ENCODE peak calls at places on chromosomes 13 and 19, in six cellular contexts. One of them, this sample, is unnamed.

GRCh38 chr19:46718157-46718933 is 1.4 kb upstream of the PRKD2 start:
- DNase-seq in AG04450: no peak
- DNase-seq in AG09309: no peak
- DNase-seq in astrocyte of the spinal cord: no peak
- DNase-seq in heart right ventricle: no peak
- DNase-seq in PC-9: no peak
- DNase-seq in this sample: no peak

GRCh38 chr19:4058696-4059492 is 7.8 kb downstream of the ZBTB7A start:
- DNase-seq in AG04450: no peak
- DNase-seq in AG09309: no peak
- DNase-seq in astrocyte of the spinal cord: no peak
- DNase-seq in heart right ventricle: no peak
- DNase-seq in PC-9: no peak
- DNase-seq in this sample: no peak

GRCh38 chr19:51971624-51972023 is 15.0 kb downstream of the ZNF350 start:
- DNase-seq in AG04450: no peak
- DNase-seq in AG09309: no peak
- DNase-seq in astrocyte of the spinal cord: peak
- DNase-seq in heart right ventricle: no peak
- DNase-seq in PC-9: peak
- DNase-seq in this sample: no peak

GRCh38 chr19:6030214-6030507 is 52.2 kb upstream of the RANBP3 start:
- DNase-seq in AG04450: peak
- DNase-seq in AG09309: peak
- DNase-seq in astrocyte of the spinal cord: peak
- DNase-seq in heart right ventricle: no peak
- DNase-seq in PC-9: no peak
- DNase-seq in this sample: no peak

GRCh38 chr13:42055500-42056085 is 7.1 kb downstream of the DGKH start:
- DNase-seq in AG04450: no peak
- DNase-seq in AG09309: no peak
- DNase-seq in astrocyte of the spinal cord: no peak
- DNase-seq in heart right ventricle: no peak
- DNase-seq in PC-9: no peak
- DNase-seq in this sample: no peak

GRCh38 chr13:99749627-99750026 is 221.9 kb downstream of the ZIC5 start:
- DNase-seq in AG04450: no peak
- DNase-seq in AG09309: no peak
- DNase-seq in astrocyte of the spinal cord: peak
- DNase-seq in heart right ventricle: no peak
- DNase-seq in PC-9: no peak
- DNase-seq in this sample: no peak

GRCh38 chr13:26128676-26129075 is 76.9 kb upstream of the SHISA2 start:
- DNase-seq in AG04450: no peak
- DNase-seq in AG09309: no peak
- DNase-seq in astrocyte of the spinal cord: no peak
- DNase-seq in heart right ventricle: no peak
- DNase-seq in PC-9: no peak
- DNase-seq in this sample: no peak

GRCh38 chr13:74045583-74045982 is 88.6 kb downstream of the KLF12 start:
- DNase-seq in AG04450: no peak
- DNase-seq in AG09309: no peak
- DNase-seq in astrocyte of the spinal cord: no peak
- DNase-seq in heart right ventricle: no peak
- DNase-seq in PC-9: no peak
- DNase-seq in this sample: no peak

GRCh38 chr19:30669329-30670010 is 297.3 kb downstream of the ZNF536 start:
- DNase-seq in AG04450: no peak
- DNase-seq in AG09309: no peak
- DNase-seq in astrocyte of the spinal cord: peak
- DNase-seq in heart right ventricle: peak
- DNase-seq in PC-9: peak
- DNase-seq in this sample: no peak

GRCh38 chr19:9721861-9722260 is 46.7 kb downstream of the ZNF846 start:
- DNase-seq in AG04450: no peak
- DNase-seq in AG09309: no peak
- DNase-seq in astrocyte of the spinal cord: no peak
- DNase-seq in heart right ventricle: no peak
- DNase-seq in PC-9: no peak
- DNase-seq in this sample: no peak

GRCh38 chr19:54100560-54100959 is at the start of gene OSCAR:
- DNase-seq in AG04450: no peak
- DNase-seq in AG09309: no peak
- DNase-seq in astrocyte of the spinal cord: no peak
- DNase-seq in heart right ventricle: no peak
- DNase-seq in PC-9: no peak
- DNase-seq in this sample: no peak

GRCh38 chr19:1076951-1077350 is 10.0 kb downstream of the ARHGAP45 start:
- DNase-seq in AG04450: no peak
- DNase-seq in AG09309: no peak
- DNase-seq in astrocyte of the spinal cord: no peak
- DNase-seq in heart right ventricle: peak
- DNase-seq in PC-9: no peak
- DNase-seq in this sample: no peak

GRCh38 chr19:45790942-45791341 is 1.7 kb downstream of the DMWD start:
- DNase-seq in AG04450: no peak
- DNase-seq in AG09309: no peak
- DNase-seq in astrocyte of the spinal cord: no peak
- DNase-seq in heart right ventricle: no peak
- DNase-seq in PC-9: no peak
- DNase-seq in this sample: no peak

GRCh38 chr19:2034729-2035589 is 16.1 kb downstream of the MKNK2 start:
- DNase-seq in AG04450: no peak
- DNase-seq in AG09309: no peak
- DNase-seq in astrocyte of the spinal cord: no peak
- DNase-seq in heart right ventricle: peak
- DNase-seq in PC-9: peak
- DNase-seq in this sample: no peak

GRCh38 chr19:44142014-44142523 is 715 bp downstream of the ZNF234 start:
- DNase-seq in AG04450: no peak
- DNase-seq in AG09309: no peak
- DNase-seq in astrocyte of the spinal cord: peak
- DNase-seq in heart right ventricle: no peak
- DNase-seq in PC-9: no peak
- DNase-seq in this sample: no peak

GRCh38 chr19:35502751-35503150 is 10.7 kb downstream of the DMKN start:
- DNase-seq in AG04450: no peak
- DNase-seq in AG09309: no peak
- DNase-seq in astrocyte of the spinal cord: no peak
- DNase-seq in heart right ventricle: no peak
- DNase-seq in PC-9: no peak
- DNase-seq in this sample: no peak

GRCh38 chr13:96575423-96576320 is 418.6 kb downstream of the OXGR1 start:
- DNase-seq in AG04450: no peak
- DNase-seq in AG09309: no peak
- DNase-seq in astrocyte of the spinal cord: no peak
- DNase-seq in heart right ventricle: no peak
- DNase-seq in PC-9: no peak
- DNase-seq in this sample: no peak

GRCh38 chr19:48731452-48731851 is 9.0 kb downstream of the RASIP1 start:
- DNase-seq in AG04450: no peak
- DNase-seq in AG09309: no peak
- DNase-seq in astrocyte of the spinal cord: no peak
- DNase-seq in heart right ventricle: no peak
- DNase-seq in PC-9: no peak
- DNase-seq in this sample: no peak

GRCh38 chr13:79869326-79869725 is 388.4 kb downstream of the NDFIP2 start:
- DNase-seq in AG04450: no peak
- DNase-seq in AG09309: no peak
- DNase-seq in astrocyte of the spinal cord: peak
- DNase-seq in heart right ventricle: no peak
- DNase-seq in PC-9: peak
- DNase-seq in this sample: peak

GRCh38 chr19:41753936-41754529 is 1.3 kb upstream of the CEACAM6 start:
- DNase-seq in AG04450: no peak
- DNase-seq in AG09309: no peak
- DNase-seq in astrocyte of the spinal cord: peak
- DNase-seq in heart right ventricle: peak
- DNase-seq in PC-9: peak
- DNase-seq in this sample: no peak

GRCh38 chr13:43085545-43085944 is 62.2 kb downstream of the DNAJC15 start:
- DNase-seq in AG04450: no peak
- DNase-seq in AG09309: no peak
- DNase-seq in astrocyte of the spinal cord: peak
- DNase-seq in heart right ventricle: no peak
- DNase-seq in PC-9: no peak
- DNase-seq in this sample: peak

GRCh38 chr13:26051231-26052135 is at the start of gene SHISA2:
- DNase-seq in AG04450: no peak
- DNase-seq in AG09309: no peak
- DNase-seq in astrocyte of the spinal cord: peak
- DNase-seq in heart right ventricle: peak
- DNase-seq in PC-9: no peak
- DNase-seq in this sample: no peak

GRCh38 chr13:107835339-107836018 is 379.9 kb downstream of the LIG4 start:
- DNase-seq in AG04450: peak
- DNase-seq in AG09309: peak
- DNase-seq in astrocyte of the spinal cord: peak
- DNase-seq in heart right ventricle: no peak
- DNase-seq in PC-9: peak
- DNase-seq in this sample: no peak

GRCh38 chr13:65613004-65613403 is 1617.1 kb downstream of the PCDH9 start:
- DNase-seq in AG04450: no peak
- DNase-seq in AG09309: no peak
- DNase-seq in astrocyte of the spinal cord: no peak
- DNase-seq in heart right ventricle: no peak
- DNase-seq in PC-9: no peak
- DNase-seq in this sample: no peak
- TF ChIP-seq CTCF in AG04450: peak
- TF ChIP-seq CTCF in AG09309: peak
- TF ChIP-seq CTCF in astrocyte of the spinal cord: peak
- TF ChIP-seq CTCF in heart right ventricle: no peak
- TF ChIP-seq CTCF in PC-9: peak
- TF ChIP-seq CTCF in this sample: peak

DNA sequence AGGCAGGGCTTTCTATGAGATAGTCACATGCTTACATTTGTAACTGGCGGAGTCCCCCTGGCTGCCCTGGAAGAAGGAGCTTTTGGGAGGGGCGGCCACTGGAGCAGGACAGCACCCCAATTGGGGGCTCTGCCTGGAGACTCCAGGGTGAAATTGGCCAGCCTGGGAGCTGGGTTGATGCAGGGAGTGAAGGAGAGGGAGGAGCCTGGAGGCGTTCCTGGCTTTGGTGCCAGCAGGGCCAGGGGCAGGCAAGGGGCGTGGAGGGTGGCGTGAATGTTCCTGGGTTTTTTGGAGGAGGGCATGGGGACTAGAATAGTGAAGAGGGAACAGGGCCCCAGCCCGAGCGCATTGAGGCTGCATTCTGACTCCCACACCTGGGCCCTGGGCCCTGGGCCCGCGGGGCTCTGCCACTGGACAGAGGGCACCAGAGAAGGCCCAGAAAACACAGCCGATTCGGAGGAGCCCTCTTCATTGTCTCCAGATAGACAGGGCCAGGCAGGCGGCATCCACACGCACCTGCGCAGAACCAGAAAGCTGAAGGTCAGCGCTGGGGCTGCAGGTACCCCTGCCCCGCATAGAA is 29.5 kb downstream of the COMP start:
- DNase-seq in AG04450: no peak
- DNase-seq in AG09309: no peak
- DNase-seq in astrocyte of the spinal cord: no peak
- DNase-seq in heart right ventricle: no peak
- DNase-seq in PC-9: no peak
- DNase-seq in this sample: no peak
- H3K4me3 ChIP-seq in AG04450: no peak
- H3K4me3 ChIP-seq in AG09309: no peak
- H3K4me3 ChIP-seq in astrocyte of the spinal cord: no peak
- H3K4me3 ChIP-seq in heart right ventricle: no peak
- H3K4me3 ChIP-seq in PC-9: no peak
- H3K4me3 ChIP-seq in this sample: peak

DNA sequence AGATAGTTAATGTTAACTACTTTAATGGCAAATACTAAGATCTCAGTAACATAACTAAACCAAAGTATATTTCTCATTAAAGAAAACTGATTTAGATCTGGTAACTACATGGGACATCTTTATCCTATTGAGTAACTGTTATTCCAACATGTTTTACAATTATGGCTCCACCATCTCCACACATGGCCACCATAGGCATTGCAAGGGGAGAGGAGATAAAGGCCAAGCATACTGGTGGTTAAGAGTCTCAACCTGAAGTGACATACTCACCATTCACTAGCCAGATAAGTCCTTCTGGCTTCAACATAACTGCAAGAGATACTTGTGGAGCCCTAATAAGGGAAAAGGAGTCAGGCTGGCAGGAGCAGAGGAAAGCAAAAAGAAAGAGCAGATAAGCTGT is 1586.4 kb upstream of the SPRY2 start:
- DNase-seq in AG04450: no peak
- DNase-seq in AG09309: no peak
- DNase-seq in astrocyte of the spinal cord: no peak
- DNase-seq in heart right ventricle: no peak
- DNase-seq in PC-9: no peak
- DNase-seq in this sample: no peak
- TF ChIP-seq CTCF in AG04450: no peak
- TF ChIP-seq CTCF in AG09309: no peak
- TF ChIP-seq CTCF in astrocyte of the spinal cord: peak
- TF ChIP-seq CTCF in heart right ventricle: no peak
- TF ChIP-seq CTCF in PC-9: no peak
- TF ChIP-seq CTCF in this sample: peak

GRCh38 chr19:14560776-14561108 is 11.1 kb downstream of the NDUFB7 start:
- DNase-seq in AG04450: no peak
- DNase-seq in AG09309: no peak
- DNase-seq in astrocyte of the spinal cord: no peak
- DNase-seq in heart right ventricle: no peak
- DNase-seq in PC-9: no peak
- DNase-seq in this sample: no peak

GRCh38 chr19:14561249-14561648 is 10.6 kb downstream of the NDUFB7 start:
- DNase-seq in AG04450: no peak
- DNase-seq in AG09309: no peak
- DNase-seq in astrocyte of the spinal cord: no peak
- DNase-seq in heart right ventricle: no peak
- DNase-seq in PC-9: no peak
- DNase-seq in this sample: no peak

GRCh38 chr19:14562660-14563589 is 8.9 kb downstream of the NDUFB7 start:
- DNase-seq in AG04450: no peak
- DNase-seq in AG09309: no peak
- DNase-seq in astrocyte of the spinal cord: no peak
- DNase-seq in heart right ventricle: peak
- DNase-seq in PC-9: no peak
- DNase-seq in this sample: no peak

GRCh38 chr19:14563590-14563926 is 8.3 kb downstream of the NDUFB7 start:
- DNase-seq in AG04450: no peak
- DNase-seq in AG09309: no peak
- DNase-seq in astrocyte of the spinal cord: no peak
- DNase-seq in heart right ventricle: no peak
- DNase-seq in PC-9: no peak
- DNase-seq in this sample: no peak

DNA sequence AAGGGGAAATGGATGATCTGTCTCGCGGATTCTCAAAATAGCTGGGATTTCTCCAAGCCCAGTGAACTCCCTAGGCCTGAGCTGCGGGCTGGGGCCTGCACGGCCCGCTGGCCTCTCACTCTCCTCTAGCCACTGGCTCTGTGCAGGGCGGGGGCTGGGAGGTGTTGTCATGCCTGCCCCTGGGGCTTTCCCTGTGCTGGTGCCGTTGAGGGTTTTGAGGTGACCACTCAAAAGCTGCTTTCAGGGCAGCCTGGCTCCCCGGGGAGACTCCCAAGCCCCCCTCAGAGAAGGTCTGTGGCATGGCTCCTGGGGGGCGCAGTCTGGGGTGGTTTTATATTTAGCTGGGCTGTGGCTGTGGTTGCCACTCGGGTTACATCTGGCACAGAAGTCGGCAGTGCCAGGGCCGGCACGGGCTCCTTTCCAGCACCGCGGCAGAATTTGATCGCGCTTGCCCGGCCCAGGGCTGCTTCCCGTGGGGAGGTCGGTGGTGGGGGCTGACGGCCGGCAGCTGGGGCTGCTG is 10.0 kb downstream of the NDUFB7 start:
- DNase-seq in AG04450: no peak
- DNase-seq in AG09309: no peak
- DNase-seq in astrocyte of the spinal cord: no peak
- DNase-seq in heart right ventricle: peak
- DNase-seq in PC-9: peak
- DNase-seq in this sample: no peak
- H3K4me3 ChIP-seq in AG04450: no peak
- H3K4me3 ChIP-seq in AG09309: no peak
- H3K4me3 ChIP-seq in astrocyte of the spinal cord: no peak
- H3K4me3 ChIP-seq in heart right ventricle: peak
- H3K4me3 ChIP-seq in PC-9: no peak
- H3K4me3 ChIP-seq in this sample: no peak